ENCODE peak calls at places on chromosomes 2 and 18, in eight cellular contexts. N is Karpas-422; C is Peyer's patch; I is stimulated activated naive CD8-positive, alpha-beta T cell treated with anti-CD3 and anti-CD28 coated beads, Interleukin-15, amount 100 ng/mL, for 72 hours; W is naive B cell; V is Right ventricle myocardium superior; X is stimulated activated CD4-positive, alpha-beta T cell treated with anti-CD3 and anti-CD28 coated beads, Interleukin-15, amount 100 ng/mL, for 1 hour; H is neural crest cell. Y is an unnamed sample.

GRCh38 chr2:43539991-43540860 is 55.6 kb downstream of the THADA start:
- DNase-seq in X (no peak), I (no peak), C (peak), V (peak), N (no peak), H (no peak), W (no peak), Y (peak)

GRCh38 chr2:208077286-208077685 is 47.0 kb downstream of the CRYGD start:
- DNase-seq in H (no peak), X (no peak), N (no peak), I (no peak), W (no peak), V (no peak), C (no peak), Y (no peak)

GRCh38 chr2:177161741-177162440 is 50.7 kb upstream of the HNRNPA3 start:
- DNase-seq in N (peak), C (no peak), H (no peak), I (no peak), W (peak), X (no peak), V (no peak), Y (no peak)

GRCh38 chr2:207257291-207258190 is 91.8 kb upstream of the KLF7 start:
- DNase-seq in N (peak), C (no peak), V (no peak), I (no peak), W (no peak), H (no peak), X (no peak), Y (no peak)

GRCh38 chr2:237715459-237715947 is 83.1 kb upstream of the RBM44 start:
- DNase-seq in W (no peak), I (no peak), N (no peak), X (no peak), C (peak), V (no peak), H (no peak), Y (peak)

GRCh38 chr2:48169066-48169724 is 262.9 kb upstream of the FBXO11 start:
- DNase-seq in C (no peak), H (no peak), W (no peak), V (no peak), N (no peak), X (no peak), I (no peak), Y (no peak)

GRCh38 chr2:63614983-63615945 is 26.5 kb downstream of the MDH1 start:
- DNase-seq in X (no peak), V (no peak), C (no peak), W (no peak), H (no peak), N (no peak), I (no peak), Y (no peak)

GRCh38 chr2:203870942-203871341 is 3.4 kb downstream of the CTLA4 start:
- DNase-seq in W (no peak), X (no peak), H (no peak), C (no peak), I (no peak), V (no peak), N (no peak), Y (no peak)

GRCh38 chr18:58565021-58565420 is 63.9 kb downstream of the ALPK2 start:
- DNase-seq in H (no peak), X (no peak), I (no peak), V (no peak), N (peak), C (peak), W (peak), Y (no peak)

GRCh38 chr2:45184606-45185005 is 175.4 kb upstream of the SIX2 start:
- DNase-seq in X (no peak), C (no peak), V (no peak), W (no peak), N (no peak), H (no peak), I (no peak), Y (no peak)

GRCh38 chr2:95076705-95077520 is 44.7 kb downstream of the MRPS5 start:
- DNase-seq in C (peak), V (peak), H (peak), I (peak), W (peak), N (peak), X (peak), Y (peak)

GRCh38 chr2:189153608-189154007 is 26.0 kb downstream of the COL5A2 start:
- DNase-seq in X (no peak), I (no peak), W (no peak), H (no peak), N (no peak), C (no peak), V (no peak), Y (no peak)

GRCh38 chr18:26574958-26575864 is 26.9 kb upstream of the KCTD1 start:
- DNase-seq in N (no peak), V (peak), H (peak), C (no peak), I (no peak), W (no peak), X (no peak), Y (peak)

GRCh38 chr2:168992026-168992425 is 39.1 kb downstream of the ABCB11 start:
- DNase-seq in X (no peak), V (no peak), I (no peak), C (no peak), H (no peak), W (no peak), N (no peak), Y (no peak)

GRCh38 chr2:866887-867286 is 83.8 kb upstream of the SNTG2 start:
- DNase-seq in I (no peak), X (no peak), V (no peak), N (no peak), W (no peak), H (no peak), C (no peak), Y (no peak)

GRCh38 chr2:196482119-196483065 is 157.1 kb upstream of the CCDC150 start:
- DNase-seq in I (no peak), C (no peak), W (no peak), V (no peak), X (no peak), H (no peak), N (peak), Y (no peak)

GRCh38 chr2:2232167-2232566 is 98.9 kb downstream of the MYT1L start:
- DNase-seq in W (no peak), X (no peak), C (no peak), V (no peak), I (no peak), N (no peak), H (no peak), Y (no peak)

GRCh38 chr2:233000886-233001750 is 11.9 kb downstream of the NGEF start:
- DNase-seq in C (no peak), W (no peak), X (no peak), V (no peak), N (no peak), I (no peak), H (no peak), Y (no peak)

GRCh38 chr18:62505669-62506494 is 16.9 kb upstream of the ZCCHC2 start:
- DNase-seq in N (peak), X (no peak), W (peak), H (no peak), C (no peak), V (no peak), I (peak), Y (no peak)

GRCh38 chr2:33081691-33082090 is 134.9 kb downstream of the LTBP1 start:
- DNase-seq in H (no peak), N (no peak), I (no peak), W (no peak), V (no peak), X (no peak), C (no peak), Y (no peak)

GRCh38 chr2:137838255-137839092 is 125.8 kb upstream of the HNMT start:
- DNase-seq in C (no peak), V (no peak), I (peak), N (peak), W (peak), X (no peak), H (no peak), Y (no peak)

GRCh38 chr2:241762933-241763369 is 13.7 kb upstream of the GAL3ST2 start:
- DNase-seq in X (peak), H (no peak), N (no peak), I (no peak), V (no peak), C (peak), W (no peak), Y (no peak)

GRCh38 chr2:234377761-234378341 is 119.0 kb downstream of the ARL4C start:
- DNase-seq in X (no peak), I (no peak), W (no peak), V (no peak), H (no peak), C (no peak), N (no peak), Y (no peak)

GRCh38 chr2:25389161-25389560 is 47.4 kb upstream of the DNMT3A start:
- DNase-seq in W (no peak), V (no peak), C (peak), I (no peak), N (no peak), X (no peak), H (no peak), Y (no peak)

GRCh38 chr2:119408221-119408619 is 23.4 kb upstream of the TMEM37 start:
- DNase-seq in I (no peak), W (no peak), N (no peak), X (no peak), V (no peak), H (no peak), C (no peak), Y (no peak)

GRCh38 chr2:27843992-27844391 is 46.2 kb downstream of the RBKS start:
- DNase-seq in I (no peak), C (no peak), W (no peak), N (no peak), V (no peak), H (no peak), X (no peak), Y (no peak)

GRCh38 chr2:221943078-221943810 is 355.6 kb downstream of the PAX3 start:
- DNase-seq in V (no peak), C (no peak), X (no peak), W (no peak), N (no peak), H (no peak), I (no peak), Y (no peak)